ENCODE peak calls at places on chromosomes 7 and 10, in ten cellular contexts. B is LHCN-M2; L is stimulated activated CD8-positive, alpha-beta memory T cell treated with anti-CD3 and anti-CD28 coated beads, Interleukin-2, amount 100 ng/mL, for 1 hour; I is amygdala; O is Panc1; D is gastrocnemius medialis; X is GM04504; K is cortex of kidney; E is HS-5; Y is transverse colon. W is an unnamed sample.
A peak's percentile ranks its signal among the peaks of the same experiment; 100 is the strongest.

GRCh38 chr10:22611425-22612111 is 102.8 kb downstream of the PIP4K2A start:
- DNase-seq in B (no peak), L (peak; percentile 37), I (no peak), O (no peak), D (no peak), X (no peak), K (no peak), E (no peak), Y (peak; percentile 28), W (no peak)

GRCh38 chr10:81865581-81865980 is 9.4 kb upstream of the NRG3 start:
- DNase-seq in B (no peak), L (no peak), I (no peak), O (no peak), D (no peak), X (no peak), K (no peak), E (no peak), Y (no peak), W (no peak)

GRCh38 chr10:129476431-129476830 is 9.4 kb downstream of the MGMT start:
- DNase-seq in B (no peak), L (no peak), I (no peak), O (no peak), D (no peak), X (no peak), K (no peak), E (no peak), Y (no peak), W (no peak)

GRCh38 chr10:30127120-30127541 is 67.7 kb upstream of the JCAD start:
- DNase-seq in B (no peak), L (no peak), I (no peak), O (no peak), D (no peak), X (peak; percentile 77), K (no peak), E (no peak), Y (no peak), W (no peak)

GRCh38 chr7:27520828-27521790 is 141.6 kb downstream of the HIBADH start:
- DNase-seq in B (peak; percentile 14), L (no peak), I (peak; percentile 5), O (no peak), D (peak; percentile 32), X (peak; percentile 55), K (no peak), E (no peak), Y (peak; percentile 38), W (no peak)

GRCh38 chr7:94195201-94195600 is 191.0 kb upstream of the BET1 start:
- DNase-seq in B (no peak), L (no peak), I (no peak), O (no peak), D (no peak), X (no peak), K (no peak), E (no peak), Y (no peak), W (no peak)

GRCh38 chr10:77887631-77888355 is 38.8 kb downstream of the DLG5 start:
- DNase-seq in B (peak; percentile 23), L (no peak), I (peak; percentile 36), O (no peak), D (no peak), X (no peak), K (no peak), E (no peak), Y (no peak), W (no peak)

GRCh38 chr7:96126382-96126781 is 195.5 kb downstream of the SLC25A13 start:
- DNase-seq in B (no peak), L (no peak), I (no peak), O (no peak), D (no peak), X (no peak), K (no peak), E (no peak), Y (no peak), W (no peak)

GRCh38 chr7:154912921-154913644 is 89.8 kb downstream of the PAXIP1 start:
- DNase-seq in B (no peak), L (no peak), I (peak; percentile 42), O (no peak), D (no peak), X (no peak), K (no peak), E (no peak), Y (no peak), W (no peak)